ENCODE peak calls at places on chromosomes 2 and 18, in nine cellular contexts. R is pancreas; U is fibroblast of lung; L is tibial nerve; F is CD8-positive, alpha-beta memory T cell; Y is mucosa of descending colon; B is MM.1S; P is HCT116; T is K562. D is an unnamed sample.
A peak's percentile ranks its signal among the peaks of the same experiment; 100 is the strongest.

GRCh38 chr2:20917724-20918572 is 95.0 kb upstream of the LDAH start:
- DNase-seq in R (no peak), U (peak; percentile 14), L (no peak), F (no peak), Y (no peak), B (no peak), P (no peak), T (no peak), D (no peak)

GRCh38 chr18:1252534-1252933 is 347.9 kb downstream of the ADCYAP1 start:
- DNase-seq in R (no peak), U (no peak), L (no peak), F (no peak), Y (no peak), B (no peak), P (no peak), T (no peak), D (no peak)

GRCh38 chr18:10519999-10520935 is 5.6 kb upstream of the NAPG start:
- DNase-seq in R (peak; percentile 76), U (peak; percentile 96), L (peak; percentile 72), F (peak; percentile 18), Y (peak; percentile 75), B (peak; percentile 80), P (peak; percentile 73), T (peak; percentile 89), D (peak; percentile 91)

GRCh38 chr2:235851841-235852527 is 316.2 kb downstream of the GBX2 start:
- DNase-seq in R (no peak), U (no peak), L (no peak), F (no peak), Y (no peak), B (no peak), P (no peak), T (no peak), D (no peak)

GRCh38 chr2:220227272-220227920 is 600.0 kb downstream of the SLC4A3 start:
- DNase-seq in R (no peak), U (peak; percentile 86), L (no peak), F (no peak), Y (no peak), B (no peak), P (no peak), T (no peak), D (no peak)

GRCh38 chr18:2918761-2919550 is 72.2 kb downstream of the EMILIN2 start:
- DNase-seq in R (no peak), U (no peak), L (peak; percentile 6), F (no peak), Y (no peak), B (no peak), P (no peak), T (no peak), D (no peak)

GRCh38 chr2:9775351-9775750 is 67.9 kb upstream of the TAF1B start:
- DNase-seq in R (no peak), U (no peak), L (no peak), F (no peak), Y (no peak), B (no peak), P (no peak), T (no peak), D (no peak)

GRCh38 chr2:115400940-115401339 is 958.5 kb downstream of the DPP10 start:
- DNase-seq in R (no peak), U (no peak), L (no peak), F (no peak), Y (no peak), B (no peak), P (no peak), T (no peak), D (no peak)

GRCh38 chr2:132668986-132669853 is 785 bp downstream of the LYPD1 start:
- DNase-seq in R (peak; percentile 71), U (peak; percentile 14), L (no peak), F (no peak), Y (peak; percentile 52), B (no peak), P (no peak), T (no peak), D (no peak)

GRCh38 chr2:107437807-107438206 is 388.9 kb upstream of the RGPD4 start:
- DNase-seq in R (no peak), U (no peak), L (no peak), F (no peak), Y (no peak), B (no peak), P (no peak), T (no peak), D (no peak)

GRCh38 chr2:181904022-181904632 is 12.6 kb downstream of the ITPRID2 start:
- DNase-seq in R (no peak), U (peak; percentile 67), L (no peak), F (no peak), Y (no peak), B (peak; percentile 38), P (no peak), T (peak; percentile 62), D (peak; percentile 81)

GRCh38 chr2:233117811-233118480 is 57.8 kb downstream of the INPP5D start:
- DNase-seq in R (no peak), U (no peak), L (no peak), F (no peak), Y (no peak), B (no peak), P (no peak), T (no peak), D (no peak)

GRCh38 chr2:170715062-170715931 is at the start of gene SP5:
- DNase-seq in R (peak; percentile 84), U (peak; percentile 44), L (peak; percentile 30), F (no peak), Y (peak; percentile 71), B (peak; percentile 65), P (peak; percentile 35), T (peak; percentile 94), D (no peak)

GRCh38 chr2:74564222-74564621 is 9.7 kb downstream of the DOK1 start:
- DNase-seq in R (no peak), U (no peak), L (no peak), F (no peak), Y (no peak), B (no peak), P (no peak), T (no peak), D (no peak)

GRCh38 chr2:74566423-74567085 is 12.0 kb downstream of the DOK1 start:
- DNase-seq in R (no peak), U (no peak), L (no peak), F (no peak), Y (no peak), B (no peak), P (no peak), T (no peak), D (no peak)

GRCh38 chr2:74571058-74571457 is 16.5 kb downstream of the DOK1 start:
- DNase-seq in R (no peak), U (no peak), L (no peak), F (no peak), Y (no peak), B (no peak), P (no peak), T (no peak), D (peak; percentile 72)

GRCh38 chr2:74569686-74570085 is 15.2 kb downstream of the DOK1 start:
- DNase-seq in R (no peak), U (no peak), L (no peak), F (no peak), Y (no peak), B (no peak), P (no peak), T (no peak), D (no peak)

DNA sequence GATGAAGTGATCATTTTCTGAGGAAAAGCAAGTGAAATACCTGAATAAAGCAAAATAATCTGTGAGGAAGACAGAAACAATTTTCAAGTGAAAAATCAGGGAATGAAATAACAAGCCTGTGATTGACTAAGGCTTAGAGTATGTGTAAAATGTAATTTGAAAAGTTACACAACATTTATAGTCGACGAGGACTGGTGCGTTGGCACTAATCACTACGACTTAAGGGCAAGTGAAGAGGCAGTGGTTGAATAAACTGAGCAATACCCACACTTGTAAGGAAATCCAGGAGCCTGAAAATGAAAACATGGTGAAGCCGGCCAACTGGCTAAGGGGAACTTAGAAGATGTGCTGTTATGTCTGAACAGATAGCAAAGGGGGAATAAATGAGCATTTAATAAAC is 13.3 kb downstream of the DOK1 start:
- DNase-seq in R (no peak), U (peak; percentile 59), L (no peak), F (no peak), Y (no peak), B (no peak), P (no peak), T (no peak), D (no peak)
- H3K4me1 ChIP-seq in R (no peaks in the 10 kb centered on the region), U (peaks cover 21% of the 10 kb centered on the region), L (no peaks in the 10 kb centered on the region), F (no peaks in the 10 kb centered on the region), Y (no peaks in the 10 kb centered on the region), B (peaks cover 12% of the 10 kb centered on the region), P (peaks cover under 1% of the 10 kb centered on the region), T (no peaks in the 10 kb centered on the region), D (peaks cover 13% of the 10 kb centered on the region)

GRCh38 chr2:8725838-8726237 is 44.0 kb downstream of the ID2 start:
- DNase-seq in R (no peak), U (no peak), L (no peak), F (no peak), Y (no peak), B (no peak), P (no peak), T (no peak), D (no peak)

GRCh38 chr2:8728305-8729015 is 46.6 kb downstream of the ID2 start:
- DNase-seq in R (no peak), U (no peak), L (no peak), F (no peak), Y (no peak), B (no peak), P (no peak), T (no peak), D (no peak)

GRCh38 chr2:8732601-8733000 is 50.7 kb downstream of the ID2 start:
- DNase-seq in R (no peak), U (no peak), L (no peak), F (no peak), Y (no peak), B (no peak), P (no peak), T (no peak), D (no peak)

DNA sequence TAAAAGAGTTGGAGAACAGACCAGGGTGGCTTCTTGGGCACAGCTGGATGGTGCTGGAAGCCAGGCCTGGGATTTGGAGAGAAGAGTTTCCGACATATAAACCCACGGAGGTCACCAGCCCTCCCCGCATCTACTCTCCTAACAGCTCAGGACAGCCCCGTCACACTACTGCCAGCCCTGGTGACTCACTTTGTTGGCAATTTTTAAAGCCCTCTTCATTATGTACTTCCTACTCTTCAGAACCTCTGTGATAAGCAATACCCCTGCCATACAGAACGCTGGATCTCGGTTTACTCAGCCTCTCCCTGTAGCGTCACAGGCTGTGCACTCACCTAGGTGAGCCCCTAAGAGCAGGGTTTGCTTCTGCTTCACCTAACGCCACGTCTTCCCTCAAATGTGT is 48.1 kb downstream of the ID2 start:
- DNase-seq in R (no peak), U (no peak), L (no peak), F (no peak), Y (no peak), B (no peak), P (no peak), T (no peak), D (no peak)
- H3K36me3 ChIP-seq in R (peaks cover 40% of the 10 kb centered on the region), U (peaks cover 8% of the 10 kb centered on the region), L (no peaks in the 10 kb centered on the region), F (peaks cover 23% of the 10 kb centered on the region), Y (peaks cover 9% of the 10 kb centered on the region), B (peaks cover 4% of the 10 kb centered on the region), P (peaks cover 3% of the 10 kb centered on the region), T (peaks cover 41% of the 10 kb centered on the region), D (peaks cover 6% of the 10 kb centered on the region)

GRCh38 chr2:151907286-151907932 is 79.2 kb upstream of the ARL5A start:
- DNase-seq in R (no peak), U (no peak), L (no peak), F (no peak), Y (no peak), B (no peak), P (no peak), T (no peak), D (no peak)
- H3K4me1 ChIP-seq in R (no peaks in the 10 kb centered on the region), U (no peaks in the 10 kb centered on the region), L (no peaks in the 10 kb centered on the region), F (no peaks in the 10 kb centered on the region), Y (no peaks in the 10 kb centered on the region), B (peaks cover 19% of the 10 kb centered on the region), P (no peaks in the 10 kb centered on the region), T (no peaks in the 10 kb centered on the region), D (peaks cover 9% of the 10 kb centered on the region)

GRCh38 chr2:182942756-182943155 is 76.3 kb upstream of the FRZB start:
- DNase-seq in R (no peak), U (no peak), L (no peak), F (no peak), Y (no peak), B (no peak), P (no peak), T (no peak), D (no peak)
- H3K36me3 ChIP-seq in R (peaks cover 8% of the 10 kb centered on the region), U (peaks cover 3% of the 10 kb centered on the region), L (no peaks in the 10 kb centered on the region), F (no peaks in the 10 kb centered on the region), Y (no peaks in the 10 kb centered on the region), B (no peaks in the 10 kb centered on the region), P (no peaks in the 10 kb centered on the region), T (peaks cover 66% of the 10 kb centered on the region), D (no peaks in the 10 kb centered on the region)

D was measured in Karpas-422.